ENCODE peak calls at places on chromosomes 12 and 14, in six cellular contexts. One of them, this sample, is unnamed.

GRCh38 chr14:100621806-100622205 is 34.6 kb upstream of the BEGAIN start:
- DNase-seq in A172: no peak
- DNase-seq in H54: no peak
- DNase-seq in ACHN: no peak
- DNase-seq in HuH-7.5: no peak
- DNase-seq in NB4: peak
- DNase-seq in this sample: no peak

GRCh38 chr14:105528197-105528858 is 1.9 kb downstream of the TMEM121 start:
- DNase-seq in H54: peak
- DNase-seq in ACHN: peak
- DNase-seq in A172: no peak
- DNase-seq in HuH-7.5: peak
- DNase-seq in NB4: peak
- DNase-seq in this sample: peak

GRCh38 chr14:30620178-30620577 is 1.9 kb upstream of the SCFD1 start:
- DNase-seq in ACHN: peak
- DNase-seq in HuH-7.5: no peak
- DNase-seq in NB4: peak
- DNase-seq in H54: peak
- DNase-seq in A172: peak
- DNase-seq in this sample: peak

GRCh38 chr12:96250119-96250685 is 56.0 kb downstream of the ELK3 start:
- DNase-seq in A172: no peak
- DNase-seq in HuH-7.5: no peak
- DNase-seq in NB4: no peak
- DNase-seq in ACHN: no peak
- DNase-seq in H54: no peak
- DNase-seq in this sample: no peak

GRCh38 chr12:26451763-26452162 is 256.4 kb downstream of the SSPN start:
- DNase-seq in HuH-7.5: no peak
- DNase-seq in A172: no peak
- DNase-seq in H54: no peak
- DNase-seq in NB4: no peak
- DNase-seq in ACHN: no peak
- DNase-seq in this sample: no peak

GRCh38 chr12:69502342-69503081 is 32.3 kb downstream of the FRS2 start:
- DNase-seq in A172: peak
- DNase-seq in ACHN: peak
- DNase-seq in HuH-7.5: no peak
- DNase-seq in H54: peak
- DNase-seq in NB4: no peak
- DNase-seq in this sample: no peak

GRCh38 chr12:40016960-40017359 is 88.9 kb downstream of the SLC2A13 start:
- DNase-seq in NB4: peak
- DNase-seq in A172: no peak
- DNase-seq in HuH-7.5: no peak
- DNase-seq in H54: no peak
- DNase-seq in ACHN: no peak
- DNase-seq in this sample: no peak

GRCh38 chr12:78007173-78007572 is 176.5 kb downstream of the NAV3 start:
- DNase-seq in H54: no peak
- DNase-seq in NB4: no peak
- DNase-seq in HuH-7.5: no peak
- DNase-seq in ACHN: no peak
- DNase-seq in A172: no peak
- DNase-seq in this sample: no peak

GRCh38 chr12:119181944-119182343 is 3.2 kb downstream of the HSPB8 start:
- DNase-seq in H54: no peak
- DNase-seq in A172: no peak
- DNase-seq in ACHN: no peak
- DNase-seq in NB4: no peak
- DNase-seq in HuH-7.5: no peak
- DNase-seq in this sample: no peak

GRCh38 chr12:3827301-3828000 is 45.7 kb downstream of the PARP11 start:
- DNase-seq in NB4: no peak
- DNase-seq in A172: no peak
- DNase-seq in H54: no peak
- DNase-seq in HuH-7.5: no peak
- DNase-seq in ACHN: no peak
- DNase-seq in this sample: no peak

GRCh38 chr14:21191809-21192446 is 36.1 kb upstream of the OR5AU1 start:
- DNase-seq in ACHN: peak
- DNase-seq in HuH-7.5: peak
- DNase-seq in A172: peak
- DNase-seq in NB4: peak
- DNase-seq in H54: peak
- DNase-seq in this sample: peak

GRCh38 chr12:51811203-51811805 is 37.2 kb downstream of the FIGNL2 start:
- DNase-seq in HuH-7.5: no peak
- DNase-seq in H54: no peak
- DNase-seq in A172: no peak
- DNase-seq in NB4: no peak
- DNase-seq in ACHN: no peak
- DNase-seq in this sample: no peak

GRCh38 chr14:66739826-66740225 is 231.9 kb downstream of the GPHN start:
- DNase-seq in A172: no peak
- DNase-seq in NB4: no peak
- DNase-seq in ACHN: no peak
- DNase-seq in H54: no peak
- DNase-seq in HuH-7.5: no peak
- DNase-seq in this sample: no peak

GRCh38 chr12:40769846-40770245 is 77.6 kb downstream of the CNTN1 start:
- DNase-seq in HuH-7.5: no peak
- DNase-seq in NB4: no peak
- DNase-seq in ACHN: no peak
- DNase-seq in A172: no peak
- DNase-seq in H54: no peak
- DNase-seq in this sample: no peak

GRCh38 chr12:48717252-48717695 is 767 bp upstream of the CCNT1 start:
- DNase-seq in ACHN: peak
- DNase-seq in A172: no peak
- DNase-seq in NB4: peak
- DNase-seq in HuH-7.5: no peak
- DNase-seq in H54: no peak
- DNase-seq in this sample: peak

GRCh38 chr12:116701432-116701831 is 36.4 kb downstream of the SPRING1 start:
- DNase-seq in HuH-7.5: no peak
- DNase-seq in A172: no peak
- DNase-seq in NB4: no peak
- DNase-seq in ACHN: no peak
- DNase-seq in H54: no peak
- DNase-seq in this sample: no peak

GRCh38 chr12:107127482-107128185 is 34.3 kb upstream of the CRY1 start:
- DNase-seq in H54: no peak
- DNase-seq in ACHN: no peak
- DNase-seq in HuH-7.5: no peak
- DNase-seq in A172: no peak
- DNase-seq in NB4: no peak
- DNase-seq in this sample: no peak

GRCh38 chr14:104694991-104695659 is 5.7 kb downstream of the INF2 start:
- DNase-seq in HuH-7.5: no peak
- DNase-seq in H54: peak
- DNase-seq in ACHN: no peak
- DNase-seq in NB4: peak
- DNase-seq in A172: peak
- DNase-seq in this sample: no peak

GRCh38 chr14:90019824-90020523 is 41.8 kb upstream of the KCNK13 start:
- DNase-seq in HuH-7.5: no peak
- DNase-seq in H54: no peak
- DNase-seq in ACHN: no peak
- DNase-seq in A172: no peak
- DNase-seq in NB4: no peak
- DNase-seq in this sample: no peak

GRCh38 chr12:93638954-93639353 is 38.2 kb upstream of the CRADD start:
- DNase-seq in HuH-7.5: no peak
- DNase-seq in H54: no peak
- DNase-seq in A172: no peak
- DNase-seq in NB4: no peak
- DNase-seq in ACHN: no peak
- DNase-seq in this sample: no peak

GRCh38 chr12:57093412-57094193 is 4.7 kb downstream of the NAB2 start:
- DNase-seq in NB4: peak
- DNase-seq in HuH-7.5: peak
- DNase-seq in ACHN: peak
- DNase-seq in H54: no peak
- DNase-seq in A172: no peak
- DNase-seq in this sample: peak

GRCh38 chr12:75207338-75208083 is 2.1 kb downstream of the KCNC2 start:
- DNase-seq in HuH-7.5: no peak
- DNase-seq in NB4: no peak
- DNase-seq in A172: no peak
- DNase-seq in H54: no peak
- DNase-seq in ACHN: no peak
- DNase-seq in this sample: no peak

GRCh38 chr14:54787263-54787662 is 115.4 kb downstream of the GCH1 start:
- DNase-seq in HuH-7.5: no peak
- DNase-seq in ACHN: no peak
- DNase-seq in A172: no peak
- DNase-seq in H54: no peak
- DNase-seq in NB4: peak
- DNase-seq in this sample: no peak

GRCh38 chr12:52185400-52185967 is 6.3 kb downstream of the KRT80 start:
- DNase-seq in A172: peak
- DNase-seq in H54: no peak
- DNase-seq in HuH-7.5: no peak
- DNase-seq in NB4: no peak
- DNase-seq in ACHN: no peak
- DNase-seq in this sample: no peak

GRCh38 chr12:7289743-7290142 is 14.1 kb upstream of the ACSM4 start:
- DNase-seq in H54: no peak
- DNase-seq in NB4: peak
- DNase-seq in HuH-7.5: no peak
- DNase-seq in ACHN: peak
- DNase-seq in A172: no peak
- DNase-seq in this sample: no peak

GRCh38 chr12:124091835-124092234 is 118.8 kb downstream of the ZNF664 start:
- DNase-seq in A172: no peak
- DNase-seq in HuH-7.5: no peak
- DNase-seq in ACHN: no peak
- DNase-seq in H54: no peak
- DNase-seq in NB4: no peak
- DNase-seq in this sample: no peak

GRCh38 chr14:64763089-64763782 is 59.0 kb downstream of the PLEKHG3 start:
- DNase-seq in H54: no peak
- DNase-seq in ACHN: no peak
- DNase-seq in HuH-7.5: no peak
- DNase-seq in A172: no peak
- DNase-seq in NB4: no peak
- DNase-seq in this sample: no peak

GRCh38 chr14:91719839-91720238 is 12.0 kb downstream of the CATSPERB start:
- DNase-seq in A172: no peak
- DNase-seq in H54: no peak
- DNase-seq in ACHN: no peak
- DNase-seq in NB4: no peak
- DNase-seq in HuH-7.5: no peak
- DNase-seq in this sample: no peak

GRCh38 chr12:130764475-130765185 is 48.5 kb upstream of the RIMBP2 start:
- DNase-seq in A172: no peak
- DNase-seq in ACHN: peak
- DNase-seq in HuH-7.5: no peak
- DNase-seq in NB4: peak
- DNase-seq in H54: no peak
- DNase-seq in this sample: peak

GRCh38 chr12:56299308-56299852 is 750 bp downstream of the CS start:
- DNase-seq in HuH-7.5: no peak
- DNase-seq in NB4: peak
- DNase-seq in H54: no peak
- DNase-seq in ACHN: no peak
- DNase-seq in A172: peak
- DNase-seq in this sample: no peak